ENCODE peak calls at places on chromosomes 2 and 18, in four cellular contexts. One of them, this sample, is unnamed.

GRCh38 chr2:198321522-198322088 is 517.2 kb downstream of the PLCL1 start:
- DNase-seq in OCI-LY7: no peak
- DNase-seq in tibial artery: no peak
- DNase-seq in RWPE1: no peak
- DNase-seq in this sample: no peak

GRCh38 chr2:38039111-38039510 is 36.8 kb downstream of the CYP1B1 start:
- DNase-seq in OCI-LY7: no peak
- DNase-seq in tibial artery: no peak
- DNase-seq in RWPE1: no peak
- DNase-seq in this sample: no peak

GRCh38 chr18:3264362-3264761 is 2.4 kb downstream of the MYL12B start:
- DNase-seq in OCI-LY7: no peak
- DNase-seq in tibial artery: no peak
- DNase-seq in RWPE1: no peak
- DNase-seq in this sample: no peak

GRCh38 chr2:65377556-65378307 is 54.7 kb downstream of the SPRED2 start:
- DNase-seq in OCI-LY7: no peak
- DNase-seq in tibial artery: no peak
- DNase-seq in RWPE1: peak; percentile 65
- DNase-seq in this sample: no peak

GRCh38 chr2:54646170-54646927 is 77.1 kb upstream of the EML6 start:
- DNase-seq in OCI-LY7: no peak
- DNase-seq in tibial artery: no peak
- DNase-seq in RWPE1: no peak
- DNase-seq in this sample: no peak

GRCh38 chr2:27085670-27086089 is 892 bp upstream of the KHK start:
- DNase-seq in OCI-LY7: no peak
- DNase-seq in tibial artery: peak; percentile 94
- DNase-seq in RWPE1: peak; percentile 45
- DNase-seq in this sample: peak; percentile 88

GRCh38 chr2:105872830-105873229 is 128.1 kb downstream of the NCK2 start:
- DNase-seq in OCI-LY7: no peak
- DNase-seq in tibial artery: no peak
- DNase-seq in RWPE1: no peak
- DNase-seq in this sample: no peak

GRCh38 chr2:99816908-99817307 is 325.5 kb downstream of the AFF3 start:
- DNase-seq in OCI-LY7: no peak
- DNase-seq in tibial artery: no peak
- DNase-seq in RWPE1: no peak
- DNase-seq in this sample: no peak

GRCh38 chr2:76599732-76600368 is 889.1 kb upstream of the GCFC2 start:
- DNase-seq in OCI-LY7: peak; percentile 81
- DNase-seq in tibial artery: no peak
- DNase-seq in RWPE1: peak; percentile 59
- DNase-seq in this sample: no peak

GRCh38 chr18:62339106-62339988 is 14.2 kb downstream of the TNFRSF11A start:
- DNase-seq in OCI-LY7: no peak
- DNase-seq in tibial artery: no peak
- DNase-seq in RWPE1: peak; percentile 76
- DNase-seq in this sample: no peak

GRCh38 chr18:4250141-4250540 is 205.0 kb downstream of the DLGAP1 start:
- DNase-seq in OCI-LY7: no peak
- DNase-seq in tibial artery: no peak
- DNase-seq in RWPE1: no peak
- DNase-seq in this sample: no peak

GRCh38 chr2:131032393-131032836 is 60.8 kb downstream of the FAM168B start:
- DNase-seq in OCI-LY7: no peak
- DNase-seq in tibial artery: no peak
- DNase-seq in RWPE1: no peak
- DNase-seq in this sample: peak; percentile 30

GRCh38 chr2:131031875-131032274 is 61.4 kb downstream of the FAM168B start:
- DNase-seq in OCI-LY7: no peak
- DNase-seq in tibial artery: peak; percentile 61
- DNase-seq in RWPE1: no peak
- DNase-seq in this sample: peak; percentile 29

GRCh38 chr2:131030478-131030971 is 62.7 kb downstream of the FAM168B start:
- DNase-seq in OCI-LY7: no peak
- DNase-seq in tibial artery: peak; percentile 55
- DNase-seq in RWPE1: no peak
- DNase-seq in this sample: no peak

GRCh38 chr2:131029812-131030211 is 63.4 kb downstream of the FAM168B start:
- DNase-seq in OCI-LY7: no peak
- DNase-seq in tibial artery: no peak
- DNase-seq in RWPE1: no peak
- DNase-seq in this sample: no peak

GRCh38 chr2:131031431-131031841 is 61.8 kb downstream of the FAM168B start:
- DNase-seq in OCI-LY7: no peak
- DNase-seq in tibial artery: no peak
- DNase-seq in RWPE1: no peak
- DNase-seq in this sample: no peak
- H3K27ac ChIP-seq in OCI-LY7: no peak overlapping the region
- H3K27ac ChIP-seq in tibial artery: no peak overlapping the region
- H3K27ac ChIP-seq in RWPE1: peak overlapping the region; percentile 79
- H3K27ac ChIP-seq in this sample: peak overlapping the region; percentile 36

GRCh38 chr18:51957001-51957400 is 383.0 kb upstream of the DCC start:
- DNase-seq in OCI-LY7: no peak
- DNase-seq in tibial artery: no peak
- DNase-seq in RWPE1: no peak
- DNase-seq in this sample: no peak
- TF ChIP-seq CTCF in OCI-LY7: no peak
- TF ChIP-seq CTCF in tibial artery: no peak
- TF ChIP-seq CTCF in RWPE1: no peak
- TF ChIP-seq CTCF in this sample: no peak

GRCh38 chr2:120886534-120886961 is 150.9 kb downstream of the GLI2 start:
- DNase-seq in OCI-LY7: no peak
- DNase-seq in tibial artery: no peak
- DNase-seq in RWPE1: no peak
- DNase-seq in this sample: peak; percentile 38

GRCh38 chr2:120886967-120887672 is 151.5 kb downstream of the GLI2 start:
- DNase-seq in OCI-LY7: no peak
- DNase-seq in tibial artery: no peak
- DNase-seq in RWPE1: no peak
- DNase-seq in this sample: peak; percentile 44

GRCh38 chr2:120888851-120889250 is 153.2 kb downstream of the GLI2 start:
- DNase-seq in OCI-LY7: no peak
- DNase-seq in tibial artery: no peak
- DNase-seq in RWPE1: no peak
- DNase-seq in this sample: peak; percentile 11

GRCh38 chr2:120889936-120890335 is 154.3 kb downstream of the GLI2 start:
- DNase-seq in OCI-LY7: no peak
- DNase-seq in tibial artery: no peak
- DNase-seq in RWPE1: no peak
- DNase-seq in this sample: no peak

GRCh38 chr2:120887844-120888243 is 152.2 kb downstream of the GLI2 start:
- DNase-seq in OCI-LY7: no peak
- DNase-seq in tibial artery: no peak
- DNase-seq in RWPE1: no peak
- DNase-seq in this sample: peak; percentile 47
- H3K27ac ChIP-seq in OCI-LY7: no peak overlapping the region
- H3K27ac ChIP-seq in tibial artery: no peak overlapping the region
- H3K27ac ChIP-seq in RWPE1: no peak overlapping the region
- H3K27ac ChIP-seq in this sample: no peak overlapping the region

DNA sequence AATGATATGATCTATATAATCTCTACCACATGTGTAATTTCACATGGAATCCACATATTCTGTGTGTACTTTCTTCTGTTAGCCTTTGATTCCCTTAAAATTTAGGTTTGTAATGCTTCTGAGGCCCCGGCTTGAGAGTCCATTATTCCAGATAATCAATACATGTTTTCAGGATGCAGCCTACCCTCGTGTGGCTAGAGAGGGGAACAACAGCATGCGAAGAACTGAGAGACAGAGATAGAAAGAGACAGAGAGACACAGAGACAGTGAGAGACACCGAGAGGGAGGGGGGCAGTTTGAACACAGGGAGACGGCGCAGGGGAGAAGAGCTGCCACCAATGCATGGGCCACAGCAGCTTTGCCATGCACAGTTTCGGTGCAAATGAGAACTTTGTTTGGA is 185.4 kb downstream of the SNTG2 start:
- DNase-seq in OCI-LY7: no peak
- DNase-seq in tibial artery: no peak
- DNase-seq in RWPE1: no peak
- DNase-seq in this sample: no peak
- TF ChIP-seq CTCF in OCI-LY7: peak; percentile 39
- TF ChIP-seq CTCF in tibial artery: no peak
- TF ChIP-seq CTCF in RWPE1: no peak
- TF ChIP-seq CTCF in this sample: no peak

DNA sequence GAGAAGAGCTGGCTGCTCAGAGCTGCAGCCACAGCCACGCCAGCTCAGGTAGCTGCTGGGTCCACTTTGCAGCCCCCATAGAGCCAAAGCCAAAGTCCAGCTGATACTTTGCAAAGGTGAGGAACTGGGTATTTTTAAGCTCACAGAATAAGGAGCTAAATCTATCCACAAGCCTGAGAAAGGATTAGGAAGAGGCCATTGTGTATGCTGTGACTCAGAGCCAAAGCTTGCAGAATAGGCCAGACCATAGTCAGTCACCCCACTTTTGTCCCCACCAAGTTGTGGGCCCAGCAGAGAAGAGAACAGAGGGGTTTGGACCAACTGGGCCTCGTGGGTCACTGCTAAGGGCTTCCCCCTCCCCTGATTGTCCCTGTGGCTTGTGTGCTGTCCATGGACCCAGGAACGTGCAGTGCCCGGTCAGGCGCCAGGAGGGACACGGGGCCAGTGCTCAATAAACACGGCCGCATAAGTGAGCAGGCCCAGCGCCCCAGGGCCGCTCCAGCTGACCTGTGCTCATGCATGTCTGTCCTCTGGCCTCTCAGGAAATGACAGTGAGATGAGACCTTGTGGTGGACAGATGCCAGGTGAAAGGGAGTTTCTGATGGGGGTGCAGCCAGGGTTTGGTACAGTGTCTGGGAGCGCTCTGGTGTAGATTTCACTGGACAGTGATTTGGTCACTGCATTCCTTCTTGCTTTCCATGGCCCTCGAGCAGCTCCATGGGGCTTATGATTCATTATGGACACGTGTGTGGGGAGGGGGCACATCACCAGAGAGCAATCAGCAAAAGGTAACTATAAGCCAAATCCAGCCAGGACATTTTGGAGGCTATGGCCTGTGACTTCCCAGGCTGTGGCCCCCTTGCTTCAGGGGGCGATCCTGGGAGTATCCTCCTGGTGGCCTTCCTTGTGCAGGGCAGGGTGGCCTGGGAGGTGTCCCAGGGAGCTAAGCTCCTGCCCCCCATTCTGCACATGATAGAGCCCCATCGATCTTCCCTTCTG is 31.3 kb downstream of the MAL start:
- DNase-seq in OCI-LY7: no peak
- DNase-seq in tibial artery: no peak
- DNase-seq in RWPE1: no peak
- DNase-seq in this sample: no peak
- H3K27ac ChIP-seq in OCI-LY7: no peak overlapping the region
- H3K27ac ChIP-seq in tibial artery: no peak overlapping the region
- H3K27ac ChIP-seq in RWPE1: no peak overlapping the region
- H3K27ac ChIP-seq in this sample: no peak overlapping the region

GRCh38 chr2:239276813-239277193 is 124.0 kb downstream of the HDAC4 start:
- DNase-seq in OCI-LY7: no peak
- DNase-seq in tibial artery: no peak
- DNase-seq in RWPE1: no peak
- DNase-seq in this sample: no peak
- TF ChIP-seq CTCF in OCI-LY7: peak; percentile 18
- TF ChIP-seq CTCF in tibial artery: no peak
- TF ChIP-seq CTCF in RWPE1: no peak
- TF ChIP-seq CTCF in this sample: no peak

DNA sequence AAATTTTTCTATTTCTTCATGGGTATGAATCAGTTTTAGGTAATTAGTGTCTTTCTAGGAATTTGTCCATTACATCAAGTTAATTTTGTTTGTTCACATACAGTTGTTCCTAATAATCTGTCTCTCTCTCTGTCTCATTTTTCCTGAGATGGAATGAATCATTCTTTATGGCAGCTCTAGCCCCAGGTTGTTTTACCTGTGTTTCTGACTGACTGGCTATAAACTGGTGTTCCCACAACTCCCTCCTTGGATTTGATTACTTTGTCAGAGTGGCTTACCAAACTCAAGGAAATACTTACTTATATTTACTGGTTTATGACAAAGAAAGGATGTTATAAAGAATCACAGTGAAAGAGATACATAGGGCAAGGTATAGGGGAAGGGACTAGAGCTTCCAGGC is 15.1 kb downstream of the ADNP2 start:
- DNase-seq in OCI-LY7: no peak
- DNase-seq in tibial artery: no peak
- DNase-seq in RWPE1: peak; percentile 7
- DNase-seq in this sample: no peak
- H3K27ac ChIP-seq in OCI-LY7: no peak overlapping the region
- H3K27ac ChIP-seq in tibial artery: no peak overlapping the region
- H3K27ac ChIP-seq in RWPE1: no peak overlapping the region
- H3K27ac ChIP-seq in this sample: no peak overlapping the region

This sample was measured in lower lobe of right lung.